ENCODE peak calls at places on chromosomes 13 and 19, in four cellular contexts. D is mucosa of descending colon, K is fibroblast of pulmonary artery, X is tibial nerve. O is an unnamed sample.

GRCh38 chr13:35630551-35631275 is 154.2 kb upstream of the MAB21L1 start:
- DNase-seq in D (no peak), K (peak; percentile 67), X (no peak), O (no peak)

GRCh38 chr19:11581740-11582139 is 4.3 kb upstream of the ACP5 start:
- DNase-seq in D (no peak), K (peak; percentile 18), X (no peak), O (no peak)

GRCh38 chr13:19597523-19597922 is 35.9 kb upstream of the MPHOSPH8 start:
- DNase-seq in D (no peak), K (no peak), X (no peak), O (no peak)

GRCh38 chr13:114077121-114077937 is 55.1 kb downstream of the RASA3 start:
- DNase-seq in D (peak; percentile 36), K (no peak), X (peak; percentile 9), O (no peak)

GRCh38 chr13:95073826-95074345 is 227.4 kb downstream of the ABCC4 start:
- DNase-seq in D (no peak), K (peak; percentile 7), X (no peak), O (no peak)

GRCh38 chr19:9958451-9958850 is 22.1 kb upstream of the OLFM2 start:
- DNase-seq in D (no peak), K (peak; percentile 71), X (no peak), O (no peak)

GRCh38 chr19:13830761-13831481 is 35.7 kb downstream of the ZSWIM4 start:
- DNase-seq in D (peak; percentile 54), K (no peak), X (no peak), O (no peak)

GRCh38 chr13:93775507-93776108 is 549.0 kb downstream of the GPC6 start:
- DNase-seq in D (no peak), K (peak; percentile 67), X (no peak), O (no peak)

GRCh38 chr19:52258426-52258825 is 11.0 kb upstream of the ZNF766 start:
- DNase-seq in D (no peak), K (peak; percentile 43), X (no peak), O (no peak)

GRCh38 chr13:51003642-51004041 is 94.1 kb downstream of the RNASEH2B start:
- DNase-seq in D (no peak), K (no peak), X (no peak), O (no peak)

DNA sequence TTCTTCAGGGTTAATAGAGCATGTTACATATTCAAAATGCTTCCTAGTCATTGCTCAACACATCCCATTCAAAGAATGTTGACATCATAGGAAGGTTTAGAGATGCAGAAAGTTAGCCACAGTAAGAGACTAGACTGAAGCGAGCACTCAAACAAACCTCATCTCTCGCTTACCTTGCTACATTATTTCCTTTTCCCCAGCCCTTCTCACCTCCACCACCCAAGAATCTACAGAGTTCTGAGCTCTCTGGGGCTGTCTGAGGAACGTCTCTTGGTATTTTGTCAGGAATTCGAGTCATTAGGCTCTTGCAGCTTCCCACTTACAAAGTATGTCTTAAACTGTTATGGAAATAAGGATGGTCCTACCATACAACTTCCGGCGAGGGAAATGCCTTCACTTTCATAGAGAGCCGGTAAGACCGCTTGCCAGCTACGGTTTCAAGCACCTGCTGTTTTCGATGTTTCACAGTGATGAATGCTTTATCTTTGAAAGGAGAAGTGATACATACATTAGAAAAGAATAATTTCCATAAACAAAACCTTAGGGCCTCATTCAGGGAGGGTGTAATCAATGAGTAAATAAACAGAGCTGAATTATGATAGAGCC is 65.1 kb downstream of the FLT1 start:
- DNase-seq in D (no peak), K (peak; percentile 62), X (no peak), O (no peak)
- H3K4me3 ChIP-seq in D (no peak overlapping the region), K (no peak overlapping the region), X (no peak overlapping the region), O (no peak overlapping the region)

DNA sequence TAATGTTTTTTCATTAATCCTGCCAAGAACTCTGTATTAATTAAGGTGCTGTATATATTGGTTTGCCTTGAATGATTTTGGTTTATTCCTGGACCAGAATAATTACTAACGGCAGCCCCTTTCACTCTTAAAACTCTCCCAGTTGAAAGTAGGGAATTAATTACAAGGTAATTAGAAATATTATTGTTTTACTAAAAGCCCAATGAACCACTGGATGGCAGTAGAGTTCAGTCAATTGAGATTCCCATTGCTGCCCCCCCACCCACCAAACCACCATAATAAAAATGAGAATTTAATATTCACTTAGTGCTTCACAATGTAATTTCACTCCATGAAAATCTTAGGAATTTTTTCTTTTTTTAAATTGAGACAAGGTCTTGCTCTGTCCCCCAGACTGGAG is 13.7 kb downstream of the WBP4 start:
- DNase-seq in D (no peak), K (peak; percentile 67), X (no peak), O (no peak)
- TF ChIP-seq CTCF in D (peak; percentile 10), K (peak; percentile 57), X (peak; percentile 51), O (peak; percentile 40)

GRCh38 chr19:15539638-15540037 is 31.3 kb downstream of the CYP4F22 start:
- DNase-seq in D (no peak), K (no peak), X (no peak), O (no peak)
- H3K4me3 ChIP-seq in D (no peak overlapping the region), K (no peak overlapping the region), X (no peak overlapping the region), O (no peak overlapping the region)

DNA sequence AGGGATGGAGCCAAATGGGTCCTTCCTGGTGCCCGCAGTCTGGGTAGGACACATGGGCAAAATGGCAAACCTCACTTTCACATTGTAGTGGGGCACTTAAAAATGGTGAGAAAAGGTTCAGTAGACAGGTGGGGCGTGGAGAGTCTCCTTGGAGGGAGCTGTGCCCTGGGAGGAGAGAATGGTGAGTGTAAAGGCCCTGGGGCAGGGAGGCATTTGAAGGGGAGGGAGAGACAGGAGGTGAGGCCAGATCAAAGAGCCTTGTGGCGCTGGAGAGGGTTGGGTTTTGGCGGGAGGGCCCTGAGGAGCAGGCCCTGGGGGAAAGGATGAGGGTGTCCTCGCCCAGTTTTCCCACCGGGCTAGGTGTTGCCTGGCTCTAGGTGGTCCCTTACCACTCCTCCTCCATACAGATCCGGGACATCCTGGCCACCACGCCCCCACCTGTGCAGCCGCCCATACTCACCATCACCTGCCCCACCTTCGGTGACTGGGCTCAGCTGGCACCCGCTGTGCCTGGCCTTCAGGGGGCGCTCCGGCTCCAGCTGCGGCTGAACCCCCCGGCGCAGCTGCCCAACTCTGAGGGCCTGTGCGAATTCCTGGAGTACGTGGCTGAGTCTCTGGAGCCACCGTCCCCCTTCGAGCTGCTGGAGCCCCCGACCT is 6.3 kb downstream of the MAP1S start:
- DNase-seq in D (no peak), K (no peak), X (no peak), O (no peak)
- TF ChIP-seq CTCF in D (no peak), K (peak; percentile 22), X (no peak), O (peak; percentile 33)

GRCh38 chr13:40401911-40402776 is 264.3 kb downstream of the FOXO1 start:
- DNase-seq in D (peak; percentile 97), K (peak; percentile 99), X (peak; percentile 96), O (no peak)
- H3K4me3 ChIP-seq in D (no peak overlapping the region), K (no peak overlapping the region), X (peak overlapping the region; percentile 18), O (no peak overlapping the region)

GRCh38 chr19:45251452-45252354 is 632 bp downstream of the MARK4 start:
- DNase-seq in D (no peak), K (no peak), X (no peak), O (no peak)

GRCh38 chr19:45249261-45250033 is 1.6 kb upstream of the MARK4 start:
- DNase-seq in D (no peak), K (no peak), X (no peak), O (no peak)

GRCh38 chr19:45253396-45254027 is 2.4 kb downstream of the MARK4 start:
- DNase-seq in D (no peak), K (peak; percentile 29), X (no peak), O (no peak)

GRCh38 chr19:45250216-45250831 is 747 bp upstream of the MARK4 start:
- DNase-seq in D (no peak), K (no peak), X (no peak), O (no peak)

GRCh38 chr19:45250832-45251451 is at the start of gene MARK4:
- DNase-seq in D (no peak), K (peak; percentile 49), X (no peak), O (no peak)
- TF ChIP-seq CTCF in D (no peak), K (no peak), X (no peak), O (no peak)

DNA sequence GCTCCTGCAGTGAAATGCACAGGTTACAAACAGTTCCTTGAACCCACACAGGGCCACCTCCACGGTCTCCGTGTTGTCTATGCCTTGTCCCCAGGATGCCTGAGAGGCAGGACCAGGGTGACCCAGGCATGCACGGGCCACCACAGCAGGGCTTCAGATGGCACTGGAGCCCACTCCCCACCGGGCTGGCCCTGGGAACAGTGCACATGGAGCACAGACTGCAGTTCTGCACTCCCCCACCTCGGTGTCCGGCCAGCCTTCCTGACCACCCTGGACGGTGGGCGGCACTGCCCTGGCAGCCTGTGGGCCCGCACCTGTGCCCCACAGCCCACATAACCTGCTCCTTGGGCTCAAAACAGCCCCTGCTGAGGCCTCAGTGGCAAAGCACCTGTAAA is 14.3 kb upstream of the SLC35E1 start:
- DNase-seq in D (peak; percentile 62), K (no peak), X (no peak), O (no peak)
- H3K4me3 ChIP-seq in D (no peak overlapping the region), K (no peak overlapping the region), X (no peak overlapping the region), O (no peak overlapping the region)

DNA sequence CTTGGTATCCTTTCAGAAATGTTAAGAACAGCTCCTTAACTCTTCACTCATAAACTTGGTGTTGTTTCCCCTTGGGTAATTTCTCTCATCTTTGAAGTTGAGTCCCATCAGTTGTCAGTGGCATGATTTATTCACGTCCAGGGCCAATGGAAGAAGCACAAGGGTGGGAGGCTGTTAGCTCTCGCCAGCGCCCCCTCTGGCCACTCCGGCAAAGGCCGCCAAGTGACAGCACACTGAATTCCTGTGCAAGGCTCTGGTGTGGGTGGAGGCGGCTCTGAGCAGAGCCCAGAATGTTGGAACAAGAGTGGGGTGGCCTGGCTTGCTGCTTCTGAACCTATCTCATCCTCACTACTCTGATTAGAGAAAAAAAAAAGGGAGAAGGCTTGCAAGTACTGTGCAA is 13.1 kb upstream of the MEDAG start:
- DNase-seq in D (peak; percentile 56), K (peak; percentile 69), X (no peak), O (no peak)
- TF ChIP-seq CTCF in D (no peak), K (peak; percentile 72), X (no peak), O (no peak)

DNA sequence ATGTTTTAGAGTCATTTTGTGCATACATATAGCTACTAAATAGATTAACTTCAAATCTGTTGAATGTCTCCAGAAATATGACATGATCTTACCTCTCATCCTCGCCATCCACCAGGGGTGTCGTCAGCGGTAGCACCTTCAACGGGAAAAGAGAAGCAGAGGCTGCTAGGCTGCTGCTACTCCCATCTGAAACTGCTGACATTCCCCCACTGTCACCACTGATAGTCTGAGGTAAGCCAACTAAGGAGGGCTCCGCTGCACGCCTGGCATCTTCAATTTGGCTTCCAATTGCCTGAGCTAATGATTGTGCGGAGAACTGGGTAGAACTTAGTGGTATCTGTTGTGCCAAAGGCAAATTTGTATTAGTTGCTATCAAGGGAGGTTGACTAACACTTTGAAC is 3.1 kb downstream of the TSC22D1 start:
- DNase-seq in D (no peak), K (no peak), X (no peak), O (no peak)
- H3K4me3 ChIP-seq in D (no peak overlapping the region), K (peak overlapping the region; percentile 86), X (no peak overlapping the region), O (no peak overlapping the region)